ENCODE peak calls at places on chromosomes 12 and 14, in five cellular contexts. K, I, M, B and Q are unnamed samples. For H3K36me3, the result is how much of the 10 kb centered on the place peaks cover.

GRCh38 chr12:58803893-58804292 is 116.4 kb downstream of the LRIG3 start:
- DNase-seq in K (peak), I (peak), M (no peak), B (peak), Q (no peak)

GRCh38 chr12:50214018-50214417 is 46.8 kb upstream of the CERS5 start:
- DNase-seq in K (no peak), I (no peak), M (no peak), B (no peak), Q (no peak)

GRCh38 chr14:95609398-95609990 is 74.6 kb downstream of the GLRX5 start:
- DNase-seq in K (peak), I (peak), M (peak), B (peak), Q (no peak)

GRCh38 chr14:75204106-75204505 is 27.7 kb upstream of the TMED10 start:
- DNase-seq in K (no peak), I (no peak), M (no peak), B (peak), Q (no peak)

GRCh38 chr14:73634333-73634833 is 10.4 kb upstream of the DNAL1 start:
- DNase-seq in K (no peak), I (peak), M (peak), B (peak), Q (no peak)

GRCh38 chr14:66099451-66099850 is 386.7 kb upstream of the CCDC196 start:
- DNase-seq in K (no peak), I (no peak), M (no peak), B (no peak), Q (no peak)

GRCh38 chr14:33848706-33849454 is 102.0 kb downstream of the EGLN3 start:
- DNase-seq in K (peak), I (peak), M (no peak), B (peak), Q (no peak)

GRCh38 chr12:116142936-116143882 is 134.3 kb downstream of the MED13L start:
- DNase-seq in K (peak), I (peak), M (no peak), B (peak), Q (no peak)

DNA sequence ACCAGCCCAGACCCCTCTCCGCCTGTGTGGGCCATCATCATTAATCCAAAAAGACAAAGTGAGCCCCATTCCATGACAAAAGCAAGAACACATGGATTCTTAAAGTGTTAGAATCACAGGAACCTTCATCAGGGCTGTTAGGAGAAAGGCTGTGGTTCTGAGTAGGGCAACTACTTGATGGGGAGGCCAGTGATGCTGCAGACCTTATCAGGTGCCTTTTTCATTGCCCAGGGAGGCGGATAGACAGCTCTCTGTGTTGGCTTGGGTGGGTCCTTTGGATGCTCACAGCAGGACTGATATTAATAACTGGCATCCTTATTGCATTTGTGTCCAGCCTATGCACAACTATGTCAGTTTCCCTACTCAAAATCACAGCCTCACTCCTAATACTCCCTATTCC is 2.3 kb downstream of the HEBP1 start:
- DNase-seq in K (no peak), I (no peak), M (no peak), B (no peak), Q (no peak)
- H3K36me3 ChIP-seq in K (under half), I (under half), M (under half), B (under half), Q (under half)

GRCh38 chr12:111420494-111420893 is 14.8 kb downstream of the SH2B3 start:
- DNase-seq in K (no peak), I (no peak), M (no peak), B (no peak), Q (no peak)
- H3K36me3 ChIP-seq in K (under half), I (under half), M (under half), B (under half), Q (half or more)

GRCh38 chr12:104701301-104701700 is 244.6 kb downstream of the CHST11 start:
- DNase-seq in K (no peak), I (no peak), M (peak), B (no peak), Q (no peak)

GRCh38 chr12:104701756-104702155 is 245.0 kb downstream of the CHST11 start:
- DNase-seq in K (no peak), I (no peak), M (peak), B (no peak), Q (no peak)

GRCh38 chr12:104699489-104700194 is 242.9 kb downstream of the CHST11 start:
- DNase-seq in K (peak), I (peak), M (no peak), B (no peak), Q (no peak)

GRCh38 chr12:104698871-104699270 is 242.1 kb downstream of the CHST11 start:
- DNase-seq in K (peak), I (no peak), M (no peak), B (no peak), Q (no peak)

DNA sequence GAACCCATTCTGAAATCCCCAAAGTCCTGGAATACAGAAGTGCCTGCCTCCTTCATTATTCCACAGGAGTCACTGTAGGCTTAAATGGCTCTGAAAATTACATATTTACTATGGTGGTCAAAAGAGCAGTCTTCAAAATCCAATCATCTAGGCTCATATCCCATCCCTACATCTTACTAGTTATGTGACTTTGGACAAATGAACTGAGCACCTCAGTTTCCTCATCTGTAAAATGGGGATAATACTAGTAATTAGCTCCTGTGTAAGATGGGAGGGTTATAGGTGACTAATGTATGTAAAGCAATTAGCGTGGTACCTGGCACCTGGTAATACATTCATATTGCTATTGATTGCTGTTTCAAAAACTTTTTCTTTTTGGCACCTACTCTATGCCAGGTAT is 243.6 kb downstream of the CHST11 start:
- DNase-seq in K (no peak), I (no peak), M (no peak), B (no peak), Q (no peak)
- H3K36me3 ChIP-seq in K (under half), I (under half), M (under half), B (under half), Q (under half)

DNA sequence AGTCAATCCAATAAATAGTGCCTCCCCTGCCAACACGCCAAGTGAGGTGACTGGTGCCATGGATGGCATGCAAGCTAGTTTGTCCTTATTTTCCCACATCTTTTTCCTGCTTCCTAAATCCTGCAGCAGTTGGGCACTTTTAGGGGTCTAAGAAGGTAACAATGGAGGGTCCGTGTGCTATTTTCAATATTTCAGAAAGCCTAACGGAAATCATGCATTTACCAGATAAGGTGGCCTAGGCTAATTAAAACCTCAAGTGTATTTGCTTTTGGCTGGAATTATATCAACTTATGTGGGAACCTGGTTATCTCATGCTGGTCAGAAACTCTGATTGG is 4.9 kb downstream of the ITGA5 start:
- DNase-seq in K (no peak), I (no peak), M (no peak), B (no peak), Q (no peak)
- H3K36me3 ChIP-seq in K (under half), I (under half), M (under half), B (under half), Q (under half)

DNA sequence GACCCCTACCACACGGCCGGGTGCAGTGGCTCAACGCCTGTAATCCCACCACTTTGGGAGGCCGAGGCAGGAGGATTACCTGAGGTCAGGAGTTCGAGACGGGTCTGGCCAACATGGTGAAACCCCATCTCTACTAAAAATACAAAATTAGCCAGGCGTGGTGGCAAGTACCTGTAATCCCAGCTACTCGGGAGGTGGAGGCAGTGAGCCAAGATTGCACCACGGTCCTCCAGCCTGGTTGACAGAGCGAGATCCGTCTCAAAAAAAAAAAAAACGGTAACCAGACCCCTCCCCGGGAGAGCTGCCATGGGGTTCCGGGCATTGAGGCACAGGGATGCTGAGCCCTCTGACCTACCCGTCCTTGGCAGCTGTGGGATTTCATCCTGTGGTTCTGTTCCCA is 21.8 kb downstream of the BCL7A start:
- DNase-seq in K (no peak), I (no peak), M (no peak), B (no peak), Q (no peak)
- H3K36me3 ChIP-seq in K (under half), I (under half), M (under half), B (under half), Q (under half)

GRCh38 chr14:64444140-64444539 is 21.2 kb upstream of the AKAP5 start:
- DNase-seq in K (no peak), I (no peak), M (no peak), B (no peak), Q (no peak)

GRCh38 chr14:64442300-64442988 is 22.9 kb upstream of the AKAP5 start:
- DNase-seq in K (no peak), I (peak), M (no peak), B (no peak), Q (no peak)

GRCh38 chr14:64439141-64439540 is 26.2 kb upstream of the AKAP5 start:
- DNase-seq in K (no peak), I (no peak), M (no peak), B (no peak), Q (no peak)

GRCh38 chr14:64438181-64438839 is 27.0 kb upstream of the AKAP5 start:
- DNase-seq in K (peak), I (peak), M (no peak), B (peak), Q (no peak)

DNA sequence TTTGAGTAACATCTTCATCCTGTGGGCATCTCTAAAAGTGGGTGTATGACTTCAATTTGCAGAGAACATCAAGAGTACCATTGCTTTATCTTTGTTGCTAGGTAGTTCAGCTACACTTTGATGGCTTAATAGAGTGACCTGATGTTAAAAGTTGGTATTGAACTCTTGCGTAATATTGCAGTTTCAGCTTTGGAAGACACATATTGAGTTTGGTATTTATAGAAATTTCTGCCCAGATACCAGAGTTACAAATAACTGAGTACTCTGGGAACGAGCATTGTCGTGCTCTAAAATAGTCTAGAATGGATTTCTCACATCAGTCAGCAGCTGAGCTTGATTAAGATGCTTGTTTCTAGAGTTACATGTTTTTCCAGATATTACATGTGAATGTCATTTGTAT is 24.8 kb upstream of the AKAP5 start:
- DNase-seq in K (peak), I (no peak), M (no peak), B (no peak), Q (no peak)
- H3K36me3 ChIP-seq in K (under half), I (under half), M (under half), B (half or more), Q (half or more)

DNA sequence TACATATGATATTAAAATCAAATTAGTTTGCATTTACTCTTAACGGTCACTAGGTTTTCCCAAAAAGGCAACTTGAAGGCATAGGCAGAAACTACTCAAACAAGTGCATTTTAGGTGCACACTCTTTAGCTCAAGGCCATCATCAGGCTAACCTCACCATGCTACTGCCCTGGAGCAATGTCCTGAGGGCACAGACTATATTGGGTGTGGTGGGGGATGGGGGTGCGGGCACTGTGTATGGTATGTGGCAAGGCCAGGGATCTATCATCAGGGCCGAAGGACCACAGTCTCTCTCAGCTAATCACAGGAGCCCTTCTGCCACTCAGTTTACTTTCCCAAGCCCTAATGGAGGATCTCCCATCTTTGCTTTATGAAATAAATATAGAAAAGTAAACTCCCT is 51.9 kb downstream of the SH2B3 start:
- DNase-seq in K (no peak), I (no peak), M (no peak), B (no peak), Q (no peak)
- H3K36me3 ChIP-seq in K (under half), I (under half), M (under half), B (half or more), Q (under half)

GRCh38 chr12:122866379-122866778 is 29.5 kb downstream of the VPS37B start:
- DNase-seq in K (no peak), I (no peak), M (peak), B (no peak), Q (peak)
- H3K36me3 ChIP-seq in K (half or more), I (under half), M (under half), B (half or more), Q (half or more)

GRCh38 chr12:6981152-6982052 is 10.7 kb downstream of the EMG1 start:
- DNase-seq in K (no peak), I (no peak), M (no peak), B (no peak), Q (no peak)

GRCh38 chr12:6979021-6979420 is 8.3 kb downstream of the EMG1 start:
- DNase-seq in K (no peak), I (no peak), M (no peak), B (no peak), Q (no peak)

GRCh38 chr12:6980075-6980474 is 9.4 kb downstream of the EMG1 start:
- DNase-seq in K (no peak), I (no peak), M (no peak), B (no peak), Q (no peak)

GRCh38 chr12:6979453-6979852 is 8.7 kb downstream of the EMG1 start:
- DNase-seq in K (no peak), I (no peak), M (no peak), B (no peak), Q (no peak)

GRCh38 chr12:6980740-6981139 is 10.0 kb downstream of the EMG1 start:
- DNase-seq in K (no peak), I (no peak), M (no peak), B (no peak), Q (no peak)
- H3K36me3 ChIP-seq in K (half or more), I (under half), M (under half), B (half or more), Q (under half)